ENCODE peak calls at places on chromosomes 11 and 22, in five cellular contexts. K is NCI-H1105 treated with DMSO at 0.1 percent for 48 hours, N is mammary epithelial cell, Q is KG1, L is AG10803. T is an unnamed sample.
A peak's percentile ranks its signal among the peaks of the same experiment; 100 is the strongest.

GRCh38 chr11:77071671-77072605 is 5.2 kb downstream of the CAPN5 start:
- DNase-seq in K (no peak), N (no peak), Q (no peak), L (peak; percentile 15), T (no peak)

GRCh38 chr11:21768388-21768787 is 424.5 kb upstream of the ANO5 start:
- DNase-seq in K (no peak), N (no peak), Q (no peak), L (no peak), T (no peak)

GRCh38 chr11:129960216-129961214 is 42.1 kb downstream of the PRDM10 start:
- DNase-seq in K (no peak), N (peak; percentile 84), Q (no peak), L (peak; percentile 72), T (no peak)

GRCh38 chr11:12998336-12998735 is 10.8 kb upstream of the RASSF10 start:
- DNase-seq in K (no peak), N (no peak), Q (no peak), L (no peak), T (no peak)

GRCh38 chr11:131099013-131099412 is 182.7 kb upstream of the SNX19 start:
- DNase-seq in K (no peak), N (peak; percentile 25), Q (no peak), L (peak; percentile 72), T (no peak)

GRCh38 chr22:29308148-29308790 is 1.8 kb downstream of the GAS2L1 start:
- DNase-seq in K (no peak), N (peak; percentile 43), Q (no peak), L (no peak), T (no peak)

GRCh38 chr22:29859976-29860766 is 22.1 kb upstream of the ASCC2 start:
- DNase-seq in K (no peak), N (no peak), Q (no peak), L (no peak), T (no peak)

GRCh38 chr11:110086892-110087309 is 6.3 kb upstream of the ZC3H12C start:
- DNase-seq in K (no peak), N (peak; percentile 94), Q (peak; percentile 68), L (peak; percentile 72), T (no peak)

GRCh38 chr11:129865701-129866100 is 29.7 kb downstream of the NFRKB start:
- DNase-seq in K (no peak), N (no peak), Q (no peak), L (no peak), T (no peak)

GRCh38 chr11:5891216-5891800 is 1.7 kb upstream of the OR52E5 start:
- DNase-seq in K (peak; percentile 27), N (peak; percentile 6), Q (no peak), L (peak; percentile 9), T (no peak)

GRCh38 chr11:65773784-65774411 is 6.9 kb downstream of the AP5B1 start:
- DNase-seq in K (no peak), N (peak; percentile 38), Q (no peak), L (no peak), T (no peak)

GRCh38 chr11:120441592-120441991 is 70.0 kb upstream of the GRIK4 start:
- DNase-seq in K (no peak), N (no peak), Q (no peak), L (no peak), T (no peak)